ENCODE peak calls at places on chromosome 2, in five cellular contexts. T, K, F, J and L are unnamed samples.

GRCh38 chr2:129237966-129238725 is 741.3 kb upstream of the RAB6C start:
- DNase-seq in T (no peak), F (no peak), K (peak; percentile 37), J (no peak), L (no peak)

GRCh38 chr2:105313877-105314276 is 15.7 kb downstream of the TGFBRAP1 start:
- DNase-seq in T (no peak), K (no peak), J (no peak), F (no peak), L (no peak)

GRCh38 chr2:127047054-127047453 is 59.9 kb downstream of the BIN1 start:
- DNase-seq in K (no peak), J (peak; percentile 68), T (peak; percentile 21), F (no peak), L (no peak)

GRCh38 chr2:127901339-127902072 is 15.8 kb upstream of the AMMECR1L start:
- DNase-seq in F (peak; percentile 67), T (no peak), J (peak; percentile 83), K (no peak), L (peak; percentile 42)

GRCh38 chr2:45192991-45193390 is 183.7 kb upstream of the SIX2 start:
- DNase-seq in K (no peak), F (no peak), J (no peak), T (no peak), L (no peak)

GRCh38 chr2:2657121-2657962 is 326.3 kb upstream of the MYT1L start:
- DNase-seq in J (no peak), F (no peak), T (no peak), K (no peak), L (no peak)

GRCh38 chr2:143161982-143162837 is 33.0 kb downstream of the ARHGAP15 start:
- DNase-seq in T (peak; percentile 29), K (no peak), J (no peak), F (no peak), L (peak; percentile 73)

GRCh38 chr2:172535119-172535518 is 20.8 kb upstream of the PDK1 start:
- DNase-seq in F (no peak), J (no peak), T (no peak), K (no peak), L (no peak)

GRCh38 chr2:236670235-236670620 is 100.6 kb downstream of the ACKR3 start:
- DNase-seq in J (peak; percentile 52), F (no peak), T (no peak), K (no peak), L (no peak)

GRCh38 chr2:28277466-28277865 is 115.2 kb upstream of the FOSL2 start:
- DNase-seq in J (no peak), T (no peak), F (no peak), K (no peak), L (peak; percentile 29)

GRCh38 chr2:237629739-237630138 is 2.4 kb downstream of the LRRFIP1 start:
- DNase-seq in F (no peak), J (no peak), K (no peak), T (no peak), L (no peak)

GRCh38 chr2:43106767-43107527 is 119.5 kb downstream of the ZFP36L2 start:
- DNase-seq in K (no peak), F (no peak), J (no peak), T (no peak), L (peak; percentile 10)

GRCh38 chr2:168169097-168169745 is 78.2 kb downstream of the STK39 start:
- DNase-seq in F (no peak), K (no peak), T (no peak), J (no peak), L (no peak)
- TF ChIP-seq CTCF in F (no peak), K (no peak), T (no peak), J (no peak), L (no peak)

GRCh38 chr2:33275689-33276444 is 200.6 kb upstream of the RASGRP3 start:
- DNase-seq in K (no peak), T (peak; percentile 53), F (peak; percentile 28), J (no peak), L (peak; percentile 78)
- H3K36me3 ChIP-seq in K (no peaks in the 10 kb centered on the region), T (peaks cover 24% of the 10 kb centered on the region), F (peaks cover 60% of the 10 kb centered on the region), J (no peaks in the 10 kb centered on the region), L (no peaks in the 10 kb centered on the region)

DNA sequence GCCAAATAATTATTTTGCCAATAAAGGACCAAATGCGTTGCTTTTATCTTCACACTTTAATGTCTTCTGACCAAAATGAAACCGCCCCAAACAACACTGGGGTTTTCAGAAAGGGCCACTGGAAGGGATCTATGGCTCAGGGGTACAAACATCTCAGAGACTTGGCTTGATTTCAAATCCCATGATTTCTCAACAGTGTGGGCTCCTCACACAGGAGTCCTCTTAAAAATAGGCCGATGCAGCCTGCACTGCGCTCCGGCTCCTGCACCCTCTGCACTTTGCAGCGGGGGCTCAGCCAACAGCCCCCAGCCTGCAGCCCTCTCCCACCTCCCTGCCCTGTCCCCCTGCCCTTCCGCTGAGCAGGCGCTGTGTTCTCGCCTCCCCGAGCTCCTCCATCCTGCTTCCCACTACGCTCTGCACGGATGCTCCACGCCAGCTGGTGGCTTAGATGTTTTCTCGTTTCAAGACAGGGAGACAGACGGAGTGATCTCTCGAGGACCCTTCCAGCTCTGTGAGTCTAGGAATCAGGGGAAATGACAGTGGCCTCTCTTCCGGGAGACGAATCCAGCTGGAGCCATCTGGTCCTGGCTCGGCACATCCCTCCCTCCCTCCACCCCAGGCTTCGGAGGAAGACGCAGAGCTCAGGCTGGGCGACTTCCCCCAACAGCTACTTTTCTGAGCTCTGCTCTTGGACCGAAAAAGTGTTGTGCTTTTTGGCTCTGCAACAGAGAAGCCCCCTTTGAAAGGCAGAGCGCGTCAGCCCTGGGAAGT is 71.4 kb downstream of the KCNF1 start:
- DNase-seq in K (no peak), T (no peak), J (no peak), F (peak; percentile 75), L (peak; percentile 16)
- TF ChIP-seq CTCF in K (no peak), T (no peak), J (no peak), F (no peak), L (no peak)

GRCh38 chr2:144434865-144435264 is 85.1 kb downstream of the ZEB2 start:
- DNase-seq in J (no peak), T (no peak), F (no peak), K (no peak), L (no peak)

GRCh38 chr2:144432921-144433320 is 87.0 kb downstream of the ZEB2 start:
- DNase-seq in K (no peak), J (no peak), F (no peak), T (no peak), L (no peak)

GRCh38 chr2:144441711-144442141 is 78.2 kb downstream of the ZEB2 start:
- DNase-seq in K (no peak), F (no peak), J (no peak), T (no peak), L (no peak)

GRCh38 chr2:144438722-144439508 is 81.0 kb downstream of the ZEB2 start:
- DNase-seq in T (no peak), J (no peak), K (no peak), F (no peak), L (no peak)

GRCh38 chr2:144437636-144438035 is 82.3 kb downstream of the ZEB2 start:
- DNase-seq in J (no peak), F (no peak), T (no peak), K (no peak), L (no peak)
- H3K36me3 ChIP-seq in J (no peaks in the 10 kb centered on the region), F (peaks cover 6% of the 10 kb centered on the region), T (no peaks in the 10 kb centered on the region), K (no peaks in the 10 kb centered on the region), L (no peaks in the 10 kb centered on the region)

DNA sequence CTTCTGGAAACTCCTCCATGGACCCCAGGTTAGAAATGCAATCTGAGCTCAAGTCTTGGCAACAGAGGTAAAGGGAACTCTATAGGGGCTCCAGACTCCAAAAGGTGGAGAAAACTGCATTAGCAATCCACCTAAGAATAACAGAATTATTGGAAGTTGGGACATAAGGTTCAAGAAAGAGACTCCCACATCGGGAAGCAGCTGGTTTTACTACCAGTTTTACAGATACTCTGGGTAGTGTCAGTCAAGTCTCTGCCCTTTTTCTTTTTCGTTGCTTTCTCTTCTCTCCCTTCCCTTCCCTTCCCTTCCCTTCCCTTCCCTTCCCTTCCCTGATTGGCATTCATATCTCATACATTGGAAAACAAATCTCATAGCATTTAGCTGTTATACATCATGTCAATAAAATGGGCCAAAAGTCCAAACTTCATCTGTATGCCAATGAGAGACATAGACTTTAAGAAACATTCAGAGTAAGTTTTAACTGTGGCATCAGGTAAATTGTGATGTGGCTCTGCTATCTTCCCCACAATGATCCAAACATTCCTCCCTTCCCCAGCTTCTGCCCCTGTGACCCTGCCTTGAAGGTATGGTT is 166.7 kb downstream of the KCNE4 start:
- DNase-seq in F (no peak), J (no peak), T (no peak), K (no peak), L (no peak)
- TF ChIP-seq CTCF in F (no peak), J (no peak), T (no peak), K (no peak), L (no peak)

DNA sequence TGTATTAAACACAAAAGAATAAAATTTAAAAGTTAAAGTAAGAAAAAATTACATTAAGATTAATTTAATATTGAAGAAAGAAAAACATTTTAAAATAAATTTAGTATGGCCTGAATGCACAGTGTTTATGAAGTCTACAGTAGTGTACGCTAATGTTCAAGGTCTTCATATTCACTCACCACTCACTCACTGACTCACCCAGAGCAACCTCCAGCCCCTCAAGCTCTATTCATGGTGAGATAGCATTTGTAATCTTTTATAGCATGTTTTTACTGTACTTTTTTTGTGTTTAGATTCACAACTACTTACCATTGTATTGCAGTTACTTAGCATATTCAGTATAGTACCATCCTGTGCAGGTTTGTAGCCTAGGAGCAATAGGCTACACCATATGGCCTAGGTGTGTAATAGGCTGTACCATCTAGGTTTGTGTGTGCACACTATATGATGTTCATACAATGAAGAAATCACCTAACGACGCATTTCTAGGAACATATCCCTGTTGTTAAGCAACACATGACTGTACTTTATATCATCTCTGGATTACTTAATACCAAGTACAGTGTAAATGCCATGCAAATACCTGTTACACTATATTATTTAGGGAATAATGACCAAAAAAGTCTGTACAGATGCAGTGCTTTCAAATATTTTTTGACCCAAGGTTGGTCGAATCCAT is 144.0 kb upstream of the IL1R2 start:
- DNase-seq in F (no peak), J (no peak), K (no peak), T (no peak), L (no peak)
- H3K36me3 ChIP-seq in F (peaks cover 66% of the 10 kb centered on the region), J (peaks cover 18% of the 10 kb centered on the region), K (peaks cover 6% of the 10 kb centered on the region), T (peaks cover 78% of the 10 kb centered on the region), L (no peaks in the 10 kb centered on the region)

GRCh38 chr2:69720404-69720803 is 21.5 kb upstream of the ANXA4 start:
- DNase-seq in F (no peak), J (no peak), K (no peak), T (no peak), L (no peak)
- TF ChIP-seq CTCF in F (no peak), J (no peak), K (peak; percentile 56), T (no peak), L (peak; percentile 24)

DNA sequence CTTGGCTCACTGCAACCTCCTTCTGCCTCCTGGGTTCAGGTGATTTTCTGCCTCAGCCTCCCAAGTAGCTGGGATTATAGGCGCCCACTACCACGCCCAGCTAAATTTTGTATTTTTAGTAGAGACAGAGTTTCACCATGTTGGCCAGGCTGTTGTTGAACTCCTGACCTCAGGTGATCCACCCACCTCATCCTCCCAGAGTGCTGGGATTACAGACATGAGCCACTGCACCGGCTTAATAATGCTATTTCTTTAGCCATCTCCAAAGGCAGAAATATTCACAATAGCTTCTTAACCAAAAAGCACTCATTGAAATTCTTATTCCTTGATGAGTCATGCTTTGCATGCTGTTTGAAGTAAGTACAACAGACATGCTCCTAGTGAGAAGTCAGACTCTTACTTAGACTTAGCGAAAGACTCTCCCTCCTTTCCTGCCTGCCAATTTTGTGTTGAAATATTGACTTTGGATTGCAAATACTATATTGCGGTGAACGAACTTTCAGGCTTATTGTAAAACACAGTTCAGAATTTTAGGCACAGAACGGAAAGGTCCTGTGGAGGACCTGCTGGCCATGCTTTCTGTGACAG is 4.4 kb downstream of the ACTR3 start:
- DNase-seq in J (no peak), K (peak; percentile 74), F (no peak), T (no peak), L (peak; percentile 41)
- H3K36me3 ChIP-seq in J (no peaks in the 10 kb centered on the region), K (no peaks in the 10 kb centered on the region), F (no peaks in the 10 kb centered on the region), T (no peaks in the 10 kb centered on the region), L (no peaks in the 10 kb centered on the region)

GRCh38 chr2:144162652-144163051 is 357.3 kb downstream of the ZEB2 start:
- DNase-seq in F (no peak), J (no peak), K (no peak), T (peak; percentile 28), L (peak; percentile 32)
- TF ChIP-seq CTCF in F (peak; percentile 65), J (peak; percentile 61), K (no peak), T (no peak), L (peak; percentile 44)